ENCODE peak calls at places on chromosomes 5 and 9, in four cellular contexts. O is A549, B is HepG2, P is K562. U is an unnamed sample.

GRCh38 chr5:83354958-83355357 is 116.6 kb upstream of the VCAN start:
- DNase-seq in O (no peak), B (no peak), P (no peak), U (no peak)

GRCh38 chr5:75716715-75717081 is 539 bp downstream of the POC5 start:
- DNase-seq in O (no peak), B (no peak), P (no peak), U (no peak)

GRCh38 chr9:129446828-129447550 is 173.9 kb downstream of the C9orf50 start:
- DNase-seq in O (no peak), B (peak), P (peak), U (no peak)

GRCh38 chr5:67206381-67207328 is 10.1 kb upstream of the CD180 start:
- DNase-seq in O (peak), B (peak), P (peak), U (peak)

GRCh38 chr9:69107801-69108200 is 66.3 kb upstream of the TJP2 start:
- DNase-seq in O (no peak), B (no peak), P (no peak), U (no peak)

GRCh38 chr5:169767938-169768337 is 130.9 kb downstream of the DOCK2 start:
- DNase-seq in O (no peak), B (no peak), P (peak), U (no peak)

GRCh38 chr5:107466233-107466769 is 204.4 kb downstream of the EFNA5 start:
- DNase-seq in O (peak), B (no peak), P (peak), U (peak)

GRCh38 chr9:1869843-1870242 is 145.3 kb upstream of the SMARCA2 start:
- DNase-seq in O (peak), B (peak), P (peak), U (no peak)

GRCh38 chr9:114887963-114888362 is 42.4 kb downstream of the TNFSF8 start:
- DNase-seq in O (no peak), B (no peak), P (no peak), U (no peak)

GRCh38 chr5:10685103-10685502 is 75.9 kb downstream of the DAP start:
- DNase-seq in O (no peak), B (no peak), P (no peak), U (no peak)

GRCh38 chr5:130978475-130978874 is 186.6 kb downstream of the HINT1 start:
- DNase-seq in O (no peak), B (no peak), P (no peak), U (no peak)

GRCh38 chr5:14153932-14154646 is 10.9 kb downstream of the TRIO start:
- DNase-seq in O (peak), B (no peak), P (no peak), U (peak)

GRCh38 chr5:140383300-140383699 is 18.3 kb upstream of the ANKHD1 start:
- DNase-seq in O (no peak), B (no peak), P (no peak), U (no peak)

GRCh38 chr5:57724836-57725235 is 242.2 kb upstream of the ACTBL2 start:
- DNase-seq in O (no peak), B (no peak), P (no peak), U (peak)

GRCh38 chr5:5350101-5350500 is 72.4 kb upstream of the ICE1 start:
- DNase-seq in O (peak), B (peak), P (peak), U (no peak)

GRCh38 chr9:134273647-134274046 is 52.6 kb upstream of the RXRA start:
- DNase-seq in O (no peak), B (no peak), P (no peak), U (no peak)

GRCh38 chr5:643811-644271 is 31.7 kb downstream of the CEP72 start:
- DNase-seq in O (no peak), B (no peak), P (no peak), U (no peak)

GRCh38 chr9:130212543-130213297 is 40.5 kb downstream of the NCS1 start:
- DNase-seq in O (no peak), B (no peak), P (no peak), U (no peak)

GRCh38 chr5:168802337-168802736 is 223.2 kb upstream of the PANK3 start:
- DNase-seq in O (no peak), B (no peak), P (no peak), U (no peak)

GRCh38 chr9:89008346-89009048 is 17.2 kb downstream of the S1PR3 start:
- DNase-seq in O (no peak), B (no peak), P (no peak), U (no peak)

GRCh38 chr9:22010881-22011625 is 1.9 kb upstream of the CDKN2B start:
- DNase-seq in O (no peak), B (peak), P (no peak), U (peak)

GRCh38 chr5:59760798-59761348 is 132.7 kb downstream of the PDE4D start:
- DNase-seq in O (peak), B (no peak), P (no peak), U (peak)

GRCh38 chr9:573551-574410 is 267.7 kb upstream of the DMRT1 start:
- DNase-seq in O (no peak), B (peak), P (no peak), U (no peak)

GRCh38 chr9:15306757-15307522 is at the start of gene TTC39B:
- DNase-seq in O (peak), B (peak), P (peak), U (peak)

GRCh38 chr5:33629999-33630398 is 189.2 kb downstream of the TARS1 start:
- DNase-seq in O (no peak), B (no peak), P (no peak), U (peak)

GRCh38 chr5:148912714-148913398 is 86.4 kb downstream of the ADRB2 start:
- DNase-seq in O (peak), B (peak), P (no peak), U (peak)

GRCh38 chr9:135887585-135888050 is 19.7 kb downstream of the CAMSAP1 start:
- DNase-seq in O (no peak), B (no peak), P (no peak), U (no peak)

GRCh38 chr5:87650284-87650683 is 237.6 kb upstream of the CCNH start:
- DNase-seq in O (no peak), B (no peak), P (no peak), U (no peak)

GRCh38 chr9:93225417-93225816 is 41.5 kb downstream of the WNK2 start:
- DNase-seq in O (no peak), B (no peak), P (no peak), U (no peak)

GRCh38 chr9:107049046-107049824 is 186.3 kb downstream of the ZNF462 start:
- DNase-seq in O (no peak), B (no peak), P (no peak), U (no peak)

GRCh38 chr5:149254506-149254905 is 17.2 kb upstream of the AFAP1L1 start:
- DNase-seq in O (no peak), B (no peak), P (no peak), U (peak)

GRCh38 chr5:88683506-88684135 is 199.4 kb downstream of the MEF2C start:
- DNase-seq in O (peak), B (peak), P (peak), U (no peak)

GRCh38 chr5:19172926-19173425 is 815.0 kb downstream of the CDH18 start:
- DNase-seq in O (no peak), B (no peak), P (no peak), U (no peak)

GRCh38 chr9:124296094-124296493 is 38.3 kb downstream of the NEK6 start:
- DNase-seq in O (no peak), B (no peak), P (no peak), U (no peak)
- TF ChIP-seq MAFK in O (no peak), B (no peak), P (no peak), U (no peak)

GRCh38 chr5:16364906-16365305 is 100.7 kb downstream of the ZNF622 start:
- DNase-seq in O (no peak), B (no peak), P (no peak), U (no peak)
- TF ChIP-seq MAFK in O (no peak), B (no peak), P (no peak), U (no peak)

GRCh38 chr5:142384014-142384413 is 59.2 kb upstream of the SPRY4 start:
- DNase-seq in O (no peak), B (no peak), P (no peak), U (no peak)

GRCh38 chr5:142387022-142387682 is 62.3 kb upstream of the SPRY4 start:
- DNase-seq in O (peak), B (peak), P (no peak), U (no peak)

GRCh38 chr5:142388696-142389095 is 63.9 kb upstream of the SPRY4 start:
- DNase-seq in O (peak), B (peak), P (peak), U (peak)

GRCh38 chr5:142385194-142385593 is 60.4 kb upstream of the SPRY4 start:
- DNase-seq in O (no peak), B (no peak), P (no peak), U (peak)

DNA sequence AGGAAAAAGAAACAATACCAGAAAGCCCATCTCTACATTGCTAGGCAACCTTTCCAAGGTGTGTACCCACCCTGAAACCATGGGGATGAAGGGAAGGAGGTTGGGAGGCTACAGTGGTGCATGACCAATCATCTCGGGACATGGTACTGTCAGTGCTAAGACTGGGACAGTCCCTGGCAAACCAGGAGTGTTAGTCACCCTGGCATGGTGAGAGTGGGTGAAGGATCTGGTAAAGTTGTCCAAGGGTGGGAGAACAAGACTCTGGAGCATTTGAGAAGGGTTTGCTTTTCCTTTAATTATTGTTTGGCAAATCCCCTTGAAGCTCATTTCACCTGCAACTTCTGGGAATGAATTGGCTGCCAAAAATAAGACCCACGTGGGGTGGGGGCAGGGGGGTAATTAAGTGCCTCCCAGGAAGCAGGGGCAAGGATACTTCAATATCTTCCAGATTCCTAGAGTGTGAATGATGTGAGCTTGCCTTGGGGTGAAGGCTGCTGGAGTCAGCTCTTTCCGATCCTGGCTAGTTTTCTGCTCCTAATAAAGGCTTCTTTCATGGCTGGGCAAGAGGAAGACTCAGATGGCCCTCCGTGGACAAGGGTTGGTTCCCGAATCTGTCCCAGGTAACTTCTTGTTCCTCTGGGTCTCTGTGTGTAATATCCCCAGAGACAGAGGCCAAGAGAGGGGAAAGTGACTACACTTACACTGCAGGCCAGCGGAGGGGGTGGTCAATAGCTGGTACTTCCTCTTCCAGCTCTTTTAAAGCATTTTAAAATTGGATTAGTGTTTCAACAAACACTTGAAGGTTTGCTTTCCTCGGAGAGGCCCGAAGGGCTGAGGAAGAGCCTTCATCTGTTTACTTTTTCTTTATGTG is 61.6 kb upstream of the SPRY4 start:
- DNase-seq in O (no peak), B (peak), P (no peak), U (no peak)
- TF ChIP-seq MAFK in O (no peak), B (no peak), P (no peak), U (no peak)

GRCh38 chr9:8871396-8871795 is 1071.8 kb upstream of the DMAC1 start:
- DNase-seq in O (no peak), B (no peak), P (no peak), U (no peak)
- TF ChIP-seq MAFK in O (no peak), B (no peak), P (no peak), U (no peak)

GRCh38 chr9:132312873-132313272 is 41.9 kb downstream of the SETX start:
- DNase-seq in O (peak), B (no peak), P (no peak), U (no peak)

GRCh38 chr9:132311978-132312377 is 42.8 kb downstream of the SETX start:
- DNase-seq in O (no peak), B (no peak), P (no peak), U (peak)

GRCh38 chr9:132312426-132312825 is 42.4 kb downstream of the SETX start:
- DNase-seq in O (no peak), B (no peak), P (no peak), U (no peak)

DNA sequence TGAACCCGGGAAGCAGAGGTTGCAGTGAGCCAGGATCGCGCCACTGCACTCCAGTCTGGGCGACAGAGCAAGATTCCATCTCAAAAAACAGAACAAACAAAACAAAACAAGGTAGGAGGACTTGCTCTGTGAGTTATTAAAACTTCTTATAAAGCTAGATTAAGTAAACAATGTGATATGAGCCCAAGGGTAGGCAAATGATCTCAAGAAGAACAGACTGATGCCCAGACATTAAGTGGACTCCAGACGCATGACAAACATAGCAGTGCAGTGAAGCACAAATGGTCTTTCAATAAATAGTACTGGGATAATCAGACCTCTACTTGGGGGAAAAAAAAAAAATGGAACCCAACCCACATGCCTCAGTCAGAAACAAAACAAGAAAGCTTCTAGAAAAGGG is 45.7 kb downstream of the SETX start:
- DNase-seq in O (no peak), B (no peak), P (no peak), U (no peak)
- TF ChIP-seq MAFK in O (no peak), B (no peak), P (no peak), U (no peak)

DNA sequence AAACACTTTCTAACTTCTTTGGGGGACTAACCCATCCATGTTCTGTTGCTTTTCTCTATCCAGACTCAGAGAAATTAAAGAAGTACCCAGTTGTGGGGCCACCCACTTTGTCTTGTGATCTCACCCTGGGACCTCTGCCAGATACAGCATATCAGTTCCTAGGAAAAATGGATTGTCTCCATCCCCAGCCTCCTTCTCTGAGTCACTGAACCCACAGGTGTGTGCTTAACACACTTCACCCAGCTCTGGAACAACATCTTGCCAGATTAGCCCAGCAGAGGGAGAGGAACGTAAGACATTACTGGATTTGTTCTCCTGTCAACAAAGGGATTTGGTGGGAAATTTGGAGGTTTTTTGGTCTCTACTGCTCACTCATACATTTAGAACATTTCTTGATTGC is 19.2 kb downstream of the FAM240B start:
- DNase-seq in O (peak), B (no peak), P (no peak), U (peak)
- TF ChIP-seq MAFK in O (no peak), B (no peak), P (no peak), U (no peak)

GRCh38 chr5:177404641-177405134 is 4.2 kb upstream of the PFN3 start:
- DNase-seq in O (no peak), B (no peak), P (no peak), U (no peak)

GRCh38 chr5:177405312-177405711 is 4.1 kb downstream of the F12 start:
- DNase-seq in O (no peak), B (no peak), P (no peak), U (no peak)

GRCh38 chr5:177402271-177403043 is 2.0 kb upstream of the PFN3 start:
- DNase-seq in O (peak), B (no peak), P (no peak), U (peak)

GRCh38 chr5:177403826-177404640 is 3.6 kb upstream of the PFN3 start:
- DNase-seq in O (peak), B (no peak), P (peak), U (peak)

DNA sequence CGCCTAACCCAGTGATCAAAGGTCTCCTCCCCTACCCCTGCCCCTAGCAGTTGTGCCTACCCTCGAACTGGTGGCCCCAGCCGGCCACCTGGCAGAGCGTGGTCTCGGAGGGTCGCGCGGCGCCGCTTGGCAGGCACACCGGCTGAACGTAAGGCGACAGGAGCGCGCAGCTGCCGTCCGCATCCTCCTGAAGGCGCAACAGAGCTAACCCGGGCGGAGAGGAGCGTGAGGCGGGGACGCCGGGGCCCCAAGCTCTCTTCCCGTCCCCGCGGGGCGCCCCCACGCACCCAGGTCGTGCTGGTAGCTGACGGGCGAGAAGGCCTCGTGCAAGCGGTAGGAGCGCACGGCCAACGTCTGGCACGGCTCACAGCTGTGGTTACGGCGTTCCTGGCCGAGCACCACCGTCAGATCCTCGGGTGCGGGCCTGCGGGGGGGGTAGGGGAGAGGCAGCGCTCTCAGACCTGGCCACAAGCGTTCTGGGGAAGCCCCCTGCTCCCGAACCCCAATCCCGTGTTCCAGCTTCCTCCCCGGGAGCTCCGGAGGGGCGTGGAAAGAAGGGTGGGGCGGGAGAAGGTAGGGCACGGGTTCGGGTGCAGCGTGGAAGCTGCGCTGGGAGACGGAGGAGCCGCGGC is 2.8 kb upstream of the PFN3 start:
- DNase-seq in O (peak), B (no peak), P (peak), U (peak)
- TF ChIP-seq MAFK in O (no peak), B (no peak), P (no peak), U (no peak)